ENCODE peak calls at places on chromosomes 11 and 22, in ten cellular contexts. One of them, this sample, is unnamed.

GRCh38 chr11:93005239-93005638 is 35.8 kb downstream of the MTNR1B start:
- DNase-seq in AG09319: no peak
- DNase-seq in retinal pigment epithelial cell: no peak
- DNase-seq in spleen: no peak
- DNase-seq in heart right ventricle: no peak
- DNase-seq in CD4-positive, alpha-beta T cell: no peak
- DNase-seq in uterus: no peak
- DNase-seq in glutamatergic neuron: peak; percentile 27
- DNase-seq in progenitor cell of endocrine pancreas: no peak
- DNase-seq in tibial artery: no peak
- DNase-seq in this sample: peak; percentile 86

GRCh38 chr22:28995551-28995950 is 66.1 kb downstream of the C22orf31 start:
- DNase-seq in AG09319: no peak
- DNase-seq in heart right ventricle: no peak
- DNase-seq in CD4-positive, alpha-beta T cell: no peak
- DNase-seq in progenitor cell of endocrine pancreas: no peak
- DNase-seq in uterus: no peak
- DNase-seq in spleen: no peak
- DNase-seq in tibial artery: no peak
- DNase-seq in glutamatergic neuron: no peak
- DNase-seq in retinal pigment epithelial cell: no peak
- DNase-seq in this sample: no peak

GRCh38 chr11:2590131-2590950 is 109.5 kb downstream of the KCNQ1OT1 start:
- DNase-seq in spleen: peak; percentile 44
- DNase-seq in CD4-positive, alpha-beta T cell: no peak
- DNase-seq in progenitor cell of endocrine pancreas: peak; percentile 8
- DNase-seq in AG09319: no peak
- DNase-seq in glutamatergic neuron: no peak
- DNase-seq in tibial artery: no peak
- DNase-seq in uterus: no peak
- DNase-seq in heart right ventricle: no peak
- DNase-seq in retinal pigment epithelial cell: no peak
- DNase-seq in this sample: no peak

GRCh38 chr22:25027959-25028840 is 75.7 kb downstream of the KIAA1671 start:
- DNase-seq in glutamatergic neuron: peak; percentile 77
- DNase-seq in retinal pigment epithelial cell: no peak
- DNase-seq in CD4-positive, alpha-beta T cell: no peak
- DNase-seq in heart right ventricle: peak; percentile 46
- DNase-seq in progenitor cell of endocrine pancreas: no peak
- DNase-seq in tibial artery: no peak
- DNase-seq in uterus: peak; percentile 20
- DNase-seq in AG09319: no peak
- DNase-seq in spleen: no peak
- DNase-seq in this sample: no peak

GRCh38 chr11:120945042-120945441 is 78.9 kb upstream of the TBCEL start:
- DNase-seq in uterus: no peak
- DNase-seq in glutamatergic neuron: no peak
- DNase-seq in spleen: no peak
- DNase-seq in tibial artery: no peak
- DNase-seq in retinal pigment epithelial cell: no peak
- DNase-seq in progenitor cell of endocrine pancreas: no peak
- DNase-seq in heart right ventricle: no peak
- DNase-seq in AG09319: no peak
- DNase-seq in CD4-positive, alpha-beta T cell: no peak
- DNase-seq in this sample: no peak

GRCh38 chr22:20299736-20300136 is 20.1 kb downstream of the DGCR6L start:
- DNase-seq in glutamatergic neuron: no peak
- DNase-seq in AG09319: no peak
- DNase-seq in uterus: no peak
- DNase-seq in heart right ventricle: no peak
- DNase-seq in CD4-positive, alpha-beta T cell: no peak
- DNase-seq in spleen: peak; percentile 86
- DNase-seq in progenitor cell of endocrine pancreas: no peak
- DNase-seq in retinal pigment epithelial cell: no peak
- DNase-seq in tibial artery: no peak
- DNase-seq in this sample: peak; percentile 36

GRCh38 chr22:48503876-48504275 is 1323.8 kb downstream of the BRD1 start:
- DNase-seq in progenitor cell of endocrine pancreas: no peak
- DNase-seq in tibial artery: no peak
- DNase-seq in glutamatergic neuron: no peak
- DNase-seq in spleen: peak; percentile 31
- DNase-seq in uterus: no peak
- DNase-seq in heart right ventricle: no peak
- DNase-seq in CD4-positive, alpha-beta T cell: no peak
- DNase-seq in AG09319: no peak
- DNase-seq in retinal pigment epithelial cell: no peak
- DNase-seq in this sample: no peak

GRCh38 chr11:39113606-39114005 is 2345.8 kb downstream of the LRRC4C start:
- DNase-seq in uterus: no peak
- DNase-seq in tibial artery: no peak
- DNase-seq in retinal pigment epithelial cell: no peak
- DNase-seq in progenitor cell of endocrine pancreas: no peak
- DNase-seq in heart right ventricle: no peak
- DNase-seq in glutamatergic neuron: no peak
- DNase-seq in CD4-positive, alpha-beta T cell: no peak
- DNase-seq in spleen: no peak
- DNase-seq in AG09319: no peak
- DNase-seq in this sample: no peak

GRCh38 chr22:37809672-37810333 is 2.1 kb downstream of the GCAT start:
- DNase-seq in retinal pigment epithelial cell: no peak
- DNase-seq in progenitor cell of endocrine pancreas: no peak
- DNase-seq in AG09319: no peak
- DNase-seq in spleen: no peak
- DNase-seq in glutamatergic neuron: no peak
- DNase-seq in tibial artery: no peak
- DNase-seq in heart right ventricle: no peak
- DNase-seq in uterus: no peak
- DNase-seq in CD4-positive, alpha-beta T cell: no peak
- DNase-seq in this sample: no peak

GRCh38 chr11:120956710-120957500 is 67.0 kb upstream of the TBCEL start:
- DNase-seq in uterus: no peak
- DNase-seq in progenitor cell of endocrine pancreas: no peak
- DNase-seq in CD4-positive, alpha-beta T cell: peak; percentile 7
- DNase-seq in AG09319: no peak
- DNase-seq in heart right ventricle: no peak
- DNase-seq in spleen: peak; percentile 78
- DNase-seq in retinal pigment epithelial cell: no peak
- DNase-seq in tibial artery: no peak
- DNase-seq in glutamatergic neuron: no peak
- DNase-seq in this sample: peak; percentile 18

GRCh38 chr11:17892409-17892808 is 120.4 kb downstream of the SERGEF start:
- DNase-seq in uterus: no peak
- DNase-seq in CD4-positive, alpha-beta T cell: no peak
- DNase-seq in AG09319: no peak
- DNase-seq in retinal pigment epithelial cell: no peak
- DNase-seq in heart right ventricle: no peak
- DNase-seq in progenitor cell of endocrine pancreas: no peak
- DNase-seq in tibial artery: no peak
- DNase-seq in glutamatergic neuron: no peak
- DNase-seq in spleen: no peak
- DNase-seq in this sample: no peak

GRCh38 chr11:17894929-17895658 is 117.8 kb downstream of the SERGEF start:
- DNase-seq in uterus: no peak
- DNase-seq in progenitor cell of endocrine pancreas: no peak
- DNase-seq in glutamatergic neuron: no peak
- DNase-seq in retinal pigment epithelial cell: no peak
- DNase-seq in tibial artery: no peak
- DNase-seq in CD4-positive, alpha-beta T cell: no peak
- DNase-seq in AG09319: no peak
- DNase-seq in spleen: no peak
- DNase-seq in heart right ventricle: peak; percentile 18
- DNase-seq in this sample: no peak

GRCh38 chr11:17887779-17888178 is 125.1 kb downstream of the SERGEF start:
- DNase-seq in heart right ventricle: no peak
- DNase-seq in AG09319: no peak
- DNase-seq in progenitor cell of endocrine pancreas: no peak
- DNase-seq in uterus: no peak
- DNase-seq in retinal pigment epithelial cell: peak; percentile 8
- DNase-seq in spleen: no peak
- DNase-seq in glutamatergic neuron: peak; percentile 47
- DNase-seq in tibial artery: no peak
- DNase-seq in CD4-positive, alpha-beta T cell: no peak
- DNase-seq in this sample: no peak

GRCh38 chr11:17890333-17890732 is 122.5 kb downstream of the SERGEF start:
- DNase-seq in uterus: no peak
- DNase-seq in spleen: no peak
- DNase-seq in AG09319: no peak
- DNase-seq in heart right ventricle: no peak
- DNase-seq in progenitor cell of endocrine pancreas: no peak
- DNase-seq in retinal pigment epithelial cell: no peak
- DNase-seq in glutamatergic neuron: peak; percentile 30
- DNase-seq in CD4-positive, alpha-beta T cell: no peak
- DNase-seq in tibial artery: no peak
- DNase-seq in this sample: no peak
- TF ChIP-seq CTCF in uterus: no peak
- TF ChIP-seq CTCF in spleen: no peak
- TF ChIP-seq CTCF in AG09319: peak; percentile 17
- TF ChIP-seq CTCF in heart right ventricle: no peak
- TF ChIP-seq CTCF in progenitor cell of endocrine pancreas: peak; percentile 32
- TF ChIP-seq CTCF in retinal pigment epithelial cell: peak; percentile 33
- TF ChIP-seq CTCF in glutamatergic neuron: peak; percentile 12
- TF ChIP-seq CTCF in CD4-positive, alpha-beta T cell: no peak
- TF ChIP-seq CTCF in tibial artery: no peak
- TF ChIP-seq CTCF in this sample: peak; percentile 21

DNA sequence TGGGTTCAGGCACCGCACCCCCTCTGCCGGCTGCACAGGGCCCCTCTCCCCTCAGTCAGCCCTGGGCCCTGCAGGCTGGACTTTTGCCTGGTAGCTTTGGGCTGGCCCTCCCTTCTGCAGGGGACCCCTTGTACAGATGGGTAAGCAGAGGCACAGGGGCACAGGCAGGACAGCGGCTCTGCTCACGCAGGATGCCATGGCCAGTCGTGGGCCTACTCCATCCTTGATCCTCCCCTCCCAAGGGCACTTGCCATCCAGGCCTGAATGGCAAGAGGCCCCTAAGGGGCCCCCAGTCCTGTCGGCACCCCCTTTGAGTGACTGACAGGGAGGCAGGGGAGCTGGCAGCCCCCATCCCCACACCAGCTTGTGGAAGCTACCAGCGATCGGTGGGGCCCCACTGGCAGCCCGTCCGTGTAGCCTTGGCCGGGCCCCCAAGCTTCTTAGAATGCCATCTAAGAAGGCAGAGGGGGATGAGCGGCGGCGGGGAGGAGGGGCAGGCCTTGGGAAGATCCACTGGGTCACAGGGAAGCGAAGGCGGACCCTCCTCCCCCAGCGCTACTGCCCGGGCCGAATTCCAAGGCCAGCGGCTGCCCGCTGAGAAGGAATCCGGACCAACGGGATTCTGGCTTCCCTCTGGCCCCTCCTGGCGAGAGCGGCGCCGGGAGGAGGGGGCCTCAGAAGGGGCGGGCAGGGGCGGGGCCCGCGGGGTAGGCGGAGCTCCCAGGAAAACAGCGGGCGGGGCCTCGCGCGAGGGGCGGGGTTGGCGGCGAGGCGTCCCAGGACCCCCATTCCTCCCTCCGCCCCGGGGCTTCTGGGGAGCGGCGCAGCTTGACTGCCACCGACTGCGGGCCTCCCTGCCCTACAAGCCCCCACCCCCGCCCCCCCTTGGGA is 6.8 kb upstream of the CHKA start:
- DNase-seq in CD4-positive, alpha-beta T cell: no peak
- DNase-seq in uterus: peak; percentile 67
- DNase-seq in retinal pigment epithelial cell: no peak
- DNase-seq in AG09319: peak; percentile 18
- DNase-seq in progenitor cell of endocrine pancreas: peak; percentile 87
- DNase-seq in glutamatergic neuron: peak; percentile 66
- DNase-seq in tibial artery: peak; percentile 74
- DNase-seq in spleen: peak; percentile 80
- DNase-seq in heart right ventricle: peak; percentile 50
- DNase-seq in this sample: no peak
- TF ChIP-seq CTCF in CD4-positive, alpha-beta T cell: no peak
- TF ChIP-seq CTCF in uterus: no peak
- TF ChIP-seq CTCF in retinal pigment epithelial cell: no peak
- TF ChIP-seq CTCF in AG09319: no peak
- TF ChIP-seq CTCF in progenitor cell of endocrine pancreas: no peak
- TF ChIP-seq CTCF in glutamatergic neuron: no peak
- TF ChIP-seq CTCF in tibial artery: no peak
- TF ChIP-seq CTCF in spleen: no peak
- TF ChIP-seq CTCF in heart right ventricle: no peak
- TF ChIP-seq CTCF in this sample: no peak

GRCh38 chr22:35043251-35043931 is 22.6 kb upstream of the ISX start:
- DNase-seq in retinal pigment epithelial cell: no peak
- DNase-seq in tibial artery: no peak
- DNase-seq in AG09319: no peak
- DNase-seq in spleen: no peak
- DNase-seq in uterus: no peak
- DNase-seq in CD4-positive, alpha-beta T cell: no peak
- DNase-seq in progenitor cell of endocrine pancreas: no peak
- DNase-seq in glutamatergic neuron: peak; percentile 33
- DNase-seq in heart right ventricle: no peak
- DNase-seq in this sample: no peak
- TF ChIP-seq CTCF in retinal pigment epithelial cell: no peak
- TF ChIP-seq CTCF in tibial artery: no peak
- TF ChIP-seq CTCF in AG09319: no peak
- TF ChIP-seq CTCF in spleen: no peak
- TF ChIP-seq CTCF in uterus: no peak
- TF ChIP-seq CTCF in CD4-positive, alpha-beta T cell: no peak
- TF ChIP-seq CTCF in progenitor cell of endocrine pancreas: no peak
- TF ChIP-seq CTCF in glutamatergic neuron: peak; percentile 34
- TF ChIP-seq CTCF in heart right ventricle: no peak
- TF ChIP-seq CTCF in this sample: no peak

GRCh38 chr11:116791813-116792143 is at the start of gene APOA5:
- DNase-seq in heart right ventricle: no peak
- DNase-seq in glutamatergic neuron: no peak
- DNase-seq in spleen: no peak
- DNase-seq in progenitor cell of endocrine pancreas: no peak
- DNase-seq in uterus: no peak
- DNase-seq in tibial artery: no peak
- DNase-seq in retinal pigment epithelial cell: no peak
- DNase-seq in AG09319: no peak
- DNase-seq in CD4-positive, alpha-beta T cell: no peak
- DNase-seq in this sample: no peak

GRCh38 chr11:116788534-116788933 is 711 bp upstream of the ZPR1 start:
- DNase-seq in glutamatergic neuron: no peak
- DNase-seq in CD4-positive, alpha-beta T cell: no peak
- DNase-seq in heart right ventricle: no peak
- DNase-seq in retinal pigment epithelial cell: no peak
- DNase-seq in AG09319: no peak
- DNase-seq in spleen: no peak
- DNase-seq in uterus: no peak
- DNase-seq in tibial artery: no peak
- DNase-seq in progenitor cell of endocrine pancreas: no peak
- DNase-seq in this sample: no peak

GRCh38 chr11:116791002-116791812 is 472 bp downstream of the APOA5 start:
- DNase-seq in uterus: peak; percentile 64
- DNase-seq in spleen: peak; percentile 92
- DNase-seq in heart right ventricle: peak; percentile 79
- DNase-seq in retinal pigment epithelial cell: no peak
- DNase-seq in progenitor cell of endocrine pancreas: peak; percentile 83
- DNase-seq in CD4-positive, alpha-beta T cell: peak; percentile 74
- DNase-seq in AG09319: peak; percentile 20
- DNase-seq in tibial artery: peak; percentile 84
- DNase-seq in glutamatergic neuron: peak; percentile 94
- DNase-seq in this sample: no peak

GRCh38 chr11:116792144-116792868 is 627 bp upstream of the APOA5 start:
- DNase-seq in uterus: no peak
- DNase-seq in retinal pigment epithelial cell: no peak
- DNase-seq in AG09319: no peak
- DNase-seq in glutamatergic neuron: no peak
- DNase-seq in heart right ventricle: no peak
- DNase-seq in tibial artery: no peak
- DNase-seq in spleen: no peak
- DNase-seq in CD4-positive, alpha-beta T cell: no peak
- DNase-seq in progenitor cell of endocrine pancreas: no peak
- DNase-seq in this sample: no peak

GRCh38 chr11:116790167-116791001 is 1.3 kb downstream of the APOA5 start:
- DNase-seq in uterus: no peak
- DNase-seq in spleen: peak; percentile 80
- DNase-seq in CD4-positive, alpha-beta T cell: no peak
- DNase-seq in AG09319: no peak
- DNase-seq in heart right ventricle: no peak
- DNase-seq in progenitor cell of endocrine pancreas: no peak
- DNase-seq in tibial artery: no peak
- DNase-seq in glutamatergic neuron: no peak
- DNase-seq in retinal pigment epithelial cell: no peak
- DNase-seq in this sample: no peak
- TF ChIP-seq CTCF in uterus: no peak
- TF ChIP-seq CTCF in spleen: no peak
- TF ChIP-seq CTCF in CD4-positive, alpha-beta T cell: no peak
- TF ChIP-seq CTCF in AG09319: no peak
- TF ChIP-seq CTCF in heart right ventricle: no peak
- TF ChIP-seq CTCF in progenitor cell of endocrine pancreas: no peak
- TF ChIP-seq CTCF in tibial artery: no peak
- TF ChIP-seq CTCF in glutamatergic neuron: no peak
- TF ChIP-seq CTCF in retinal pigment epithelial cell: no peak
- TF ChIP-seq CTCF in this sample: no peak